ENCODE peak calls at places on chromosomes 12 and 14, in seven cellular contexts. V is A549, A is stomach, X is ovary, Y is transverse colon, Q is suprapubic skin, L is GM12878. I is an unnamed sample.
A peak's percentile ranks its signal among the peaks of the same experiment; 100 is the strongest.

GRCh38 chr12:50572760-50573159 is 68.0 kb downstream of the DIP2B start:
- DNase-seq in V (no peak), A (no peak), X (no peak), Y (no peak), Q (no peak), L (no peak), I (no peak)

GRCh38 chr14:73342670-73343069 is 105.4 kb downstream of the PAPLN start:
- DNase-seq in V (no peak), A (no peak), X (no peak), Y (no peak), Q (no peak), L (no peak), I (no peak)

GRCh38 chr12:62716037-62716436 is 218.9 kb downstream of the PPM1H start:
- DNase-seq in V (no peak), A (no peak), X (no peak), Y (no peak), Q (no peak), L (no peak), I (no peak)

GRCh38 chr14:24441904-24442239 is 704 bp downstream of the SDR39U1 start:
- DNase-seq in V (peak; percentile 66), A (no peak), X (no peak), Y (peak; percentile 35), Q (no peak), L (no peak), I (no peak)

GRCh38 chr12:851913-852312 is 97.6 kb downstream of the RAD52 start:
- DNase-seq in V (peak; percentile 10), A (no peak), X (no peak), Y (no peak), Q (no peak), L (no peak), I (no peak)

GRCh38 chr14:59406454-59407245 is 58.5 kb downstream of the GPR135 start:
- DNase-seq in V (no peak), A (no peak), X (no peak), Y (no peak), Q (no peak), L (no peak), I (no peak)

GRCh38 chr12:113818833-113819232 is 147.3 kb downstream of the RBM19 start:
- DNase-seq in V (peak; percentile 28), A (no peak), X (no peak), Y (no peak), Q (no peak), L (no peak), I (no peak)

GRCh38 chr12:6330999-6331714 is 10.7 kb downstream of the TNFRSF1A start:
- DNase-seq in V (no peak), A (no peak), X (no peak), Y (no peak), Q (no peak), L (no peak), I (no peak)

GRCh38 chr14:61260939-61261776 is 20.0 kb downstream of the TMEM30B start:
- DNase-seq in V (no peak), A (no peak), X (no peak), Y (no peak), Q (no peak), L (no peak), I (no peak)

GRCh38 chr12:20127401-20127800 is 240.9 kb upstream of the PDE3A start:
- DNase-seq in V (no peak), A (no peak), X (no peak), Y (no peak), Q (no peak), L (no peak), I (no peak)

GRCh38 chr12:45138609-45139008 is 77.3 kb upstream of the ANO6 start:
- DNase-seq in V (no peak), A (no peak), X (no peak), Y (no peak), Q (no peak), L (no peak), I (no peak)

GRCh38 chr14:54599932-54600331 is 33.0 kb downstream of the SAMD4A start:
- DNase-seq in V (no peak), A (no peak), X (no peak), Y (no peak), Q (no peak), L (no peak), I (no peak)

GRCh38 chr14:47678993-47679392 is 3.6 kb upstream of the MDGA2 start:
- DNase-seq in V (no peak), A (no peak), X (no peak), Y (no peak), Q (no peak), L (no peak), I (no peak)

GRCh38 chr12:105930612-105931011 is 208.1 kb downstream of the NUAK1 start:
- DNase-seq in V (no peak), A (no peak), X (no peak), Y (no peak), Q (no peak), L (no peak), I (no peak)

GRCh38 chr12:105931762-105932587 is 206.8 kb downstream of the NUAK1 start:
- DNase-seq in V (no peak), A (no peak), X (no peak), Y (no peak), Q (no peak), L (no peak), I (no peak)

GRCh38 chr12:105933671-105934665 is 204.8 kb downstream of the NUAK1 start:
- DNase-seq in V (peak; percentile 33), A (no peak), X (no peak), Y (peak; percentile 16), Q (peak; percentile 75), L (no peak), I (peak; percentile 75)

GRCh38 chr12:105928436-105928835 is 210.3 kb downstream of the NUAK1 start:
- DNase-seq in V (no peak), A (peak; percentile 45), X (no peak), Y (peak; percentile 14), Q (no peak), L (no peak), I (no peak)

DNA sequence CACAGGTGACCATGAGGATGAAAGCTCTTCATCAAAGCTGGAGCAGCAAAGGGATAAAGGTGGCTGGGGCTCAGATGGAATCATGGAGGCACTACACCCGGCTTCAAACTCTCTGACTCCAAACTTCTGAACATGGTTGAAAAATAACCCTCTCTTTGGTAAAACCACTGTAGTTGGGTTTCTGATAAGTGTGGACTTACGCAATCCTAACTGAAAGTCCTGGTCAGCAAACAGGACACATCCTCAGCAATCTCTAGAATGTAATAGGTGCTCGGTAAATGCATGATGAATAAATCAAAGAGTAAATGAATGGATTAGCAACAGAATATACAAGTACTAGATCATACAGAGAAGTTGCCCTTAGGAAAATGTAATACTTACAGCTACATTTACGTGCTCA is 207.7 kb downstream of the NUAK1 start:
- DNase-seq in V (no peak), A (no peak), X (no peak), Y (no peak), Q (no peak), L (no peak), I (no peak)
- TF ChIP-seq EP300 in V (no peak), A (no peak), X (no peak), Y (no peak), Q (no peak), L (no peak), I (no peak)

GRCh38 chr14:21233457-21234076 is 35.7 kb downstream of the HNRNPC start:
- DNase-seq in V (no peak), A (no peak), X (no peak), Y (no peak), Q (no peak), L (no peak), I (no peak)
- TF ChIP-seq CTCF in V (peak; percentile 37), A (no peak), X (no peak), Y (no peak), Q (peak; percentile 10), L (peak; percentile 24), I (no peak)

DNA sequence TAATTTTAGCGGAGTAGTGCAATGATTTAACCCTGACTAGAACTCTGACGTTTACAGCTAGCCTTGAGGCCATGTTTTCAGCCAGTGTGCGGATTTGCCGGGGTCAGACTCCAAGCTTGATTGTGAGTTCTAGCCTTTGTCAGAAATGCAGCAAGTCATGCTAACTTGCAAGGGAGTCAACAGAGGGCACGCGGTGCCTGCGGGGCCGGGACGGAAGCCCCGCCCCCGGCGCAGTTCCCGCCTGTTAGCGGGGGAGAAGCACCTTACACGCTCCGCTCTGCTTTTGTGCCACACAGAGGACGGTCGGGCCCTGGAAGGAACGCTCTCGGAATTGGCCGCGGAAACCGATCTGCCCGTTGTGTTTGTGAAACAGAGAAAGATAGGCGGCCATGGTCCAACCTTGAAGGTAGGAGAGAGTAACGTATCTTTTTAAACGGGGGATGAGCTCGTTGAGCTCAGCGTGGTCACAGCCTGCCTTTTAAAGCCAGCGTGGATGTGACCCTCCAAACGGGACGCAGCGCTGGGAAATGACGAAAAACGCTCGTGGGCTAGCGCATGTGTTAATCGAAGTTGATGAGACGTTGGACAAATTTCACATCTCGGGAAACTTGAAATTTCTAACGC is 14.8 kb upstream of the EID3 start:
- DNase-seq in V (peak; percentile 73), A (peak; percentile 87), X (peak; percentile 82), Y (peak; percentile 91), Q (peak; percentile 88), L (peak; percentile 65), I (peak; percentile 93)
- TF ChIP-seq POLR2A in V (peak; percentile 89), A (no peak), X (peak; percentile 71), Y (peak; percentile 91), Q (no peak), L (peak; percentile 92), I (peak; percentile 67)

GRCh38 chr12:53948650-53949593 is 5.8 kb upstream of the HOXC12 start:
- DNase-seq in V (no peak), A (no peak), X (no peak), Y (no peak), Q (no peak), L (no peak), I (no peak)

GRCh38 chr12:53942467-53942997 is 3.9 kb downstream of the HOXC13 start:
- DNase-seq in V (no peak), A (no peak), X (no peak), Y (no peak), Q (no peak), L (no peak), I (no peak)

GRCh38 chr12:53941750-53942149 is 3.1 kb downstream of the HOXC13 start:
- DNase-seq in V (no peak), A (no peak), X (no peak), Y (no peak), Q (no peak), L (no peak), I (no peak)

GRCh38 chr12:53944209-53944608 is 5.6 kb downstream of the HOXC13 start:
- DNase-seq in V (no peak), A (no peak), X (no peak), Y (no peak), Q (no peak), L (no peak), I (no peak)

DNA sequence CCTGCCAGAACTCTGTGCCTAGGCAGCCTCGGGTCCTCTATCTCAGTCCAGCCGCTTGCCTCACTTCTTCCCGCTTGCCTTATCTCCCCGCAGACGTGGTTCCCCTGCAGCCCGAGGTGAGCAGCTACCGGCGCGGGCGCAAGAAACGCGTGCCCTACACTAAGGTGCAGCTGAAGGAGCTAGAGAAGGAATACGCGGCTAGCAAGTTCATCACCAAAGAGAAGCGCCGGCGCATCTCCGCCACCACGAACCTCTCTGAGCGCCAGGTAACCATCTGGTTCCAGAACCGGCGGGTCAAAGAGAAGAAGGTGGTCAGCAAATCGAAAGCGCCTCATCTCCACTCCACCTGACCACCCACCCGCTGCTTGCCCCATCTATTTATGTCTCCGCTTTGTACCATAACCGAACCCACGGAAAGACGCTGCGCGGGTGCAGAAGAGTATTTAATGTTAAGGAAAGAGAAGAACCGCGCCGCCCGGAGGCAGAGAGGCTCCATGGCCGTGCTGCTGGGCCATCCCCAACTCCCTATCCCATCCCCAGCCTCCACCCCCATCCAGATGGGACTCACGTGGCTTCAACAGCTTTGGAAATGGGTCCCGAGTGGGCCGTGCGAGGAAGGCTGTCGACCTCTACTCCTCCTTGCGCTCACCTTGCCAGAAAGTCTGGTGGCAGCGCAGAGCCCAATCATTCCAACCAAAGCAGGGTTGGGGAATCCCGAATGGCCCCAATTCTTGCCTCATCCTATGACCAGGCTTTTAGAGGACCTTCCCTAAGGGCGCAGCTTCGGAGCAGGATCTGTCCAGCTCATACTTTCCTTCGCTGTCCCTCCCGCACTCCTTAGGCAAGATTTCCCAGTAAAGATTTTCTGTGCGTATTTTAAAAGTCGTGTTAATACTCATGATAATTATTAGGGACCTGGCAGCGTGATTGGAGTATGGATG is 6.5 kb downstream of the HOXC13 start:
- DNase-seq in V (no peak), A (no peak), X (no peak), Y (no peak), Q (no peak), L (no peak), I (no peak)
- TF ChIP-seq EP300 in V (no peak), A (no peak), X (no peak), Y (no peak), Q (no peak), L (no peak), I (no peak)